ENCODE peak calls at places on chromosomes 3 and 15, in nine cellular contexts. E is stomach, V is suprapubic skin, G is adrenal gland, A is upper lobe of left lung, R is Peyer's patch, B is tibial nerve, Y is IMR-90, U is ovary. W is an unnamed sample.

GRCh38 chr15:26888761-26889160 is 21.9 kb downstream of the GABRA5 start:
- DNase-seq in Y (no peak), B (no peak), V (no peak), G (no peak), R (no peak), A (no peak), U (no peak), E (peak), W (no peak)

GRCh38 chr15:69075467-69075866 is 61.0 kb downstream of the NOX5 start:
- DNase-seq in U (no peak), Y (no peak), G (no peak), B (no peak), V (no peak), A (no peak), E (no peak), R (no peak), W (no peak)

GRCh38 chr3:32334675-32335074 is 57.0 kb upstream of the CMTM7 start:
- DNase-seq in U (no peak), G (peak), V (no peak), R (no peak), Y (no peak), E (no peak), B (no peak), A (no peak), W (no peak)

GRCh38 chr15:78033864-78034263 is 43.6 kb downstream of the TBC1D2B start:
- DNase-seq in A (no peak), B (no peak), Y (peak), G (no peak), U (no peak), R (no peak), V (no peak), E (peak), W (no peak)

GRCh38 chr3:42369832-42370231 is 40.6 kb downstream of the LYZL4 start:
- DNase-seq in U (no peak), R (no peak), V (no peak), G (no peak), E (no peak), A (no peak), Y (no peak), B (no peak), W (no peak)

GRCh38 chr3:170910542-170910941 is 2.1 kb upstream of the EIF5A2 start:
- DNase-seq in E (no peak), V (no peak), R (no peak), G (no peak), Y (no peak), B (no peak), A (no peak), U (no peak), W (no peak)

GRCh38 chr3:148694116-148694515 is 3.6 kb upstream of the AGTR1 start:
- DNase-seq in V (no peak), A (no peak), R (no peak), G (no peak), Y (peak), E (no peak), B (no peak), U (no peak), W (no peak)

GRCh38 chr15:99511529-99511864 is 54.3 kb upstream of the MEF2A start:
- DNase-seq in G (no peak), A (no peak), V (no peak), R (no peak), B (no peak), Y (peak), E (no peak), U (no peak), W (no peak)

GRCh38 chr15:67542462-67543347 is at the start of gene MAP2K5:
- DNase-seq in R (peak), G (peak), V (peak), E (peak), U (peak), B (peak), A (peak), Y (peak), W (peak)
- TF ChIP-seq POLR2A in R (peak), G (peak), V (peak), E (no peak), U (peak), B (peak), A (peak), Y (no peak), W (peak)

DNA sequence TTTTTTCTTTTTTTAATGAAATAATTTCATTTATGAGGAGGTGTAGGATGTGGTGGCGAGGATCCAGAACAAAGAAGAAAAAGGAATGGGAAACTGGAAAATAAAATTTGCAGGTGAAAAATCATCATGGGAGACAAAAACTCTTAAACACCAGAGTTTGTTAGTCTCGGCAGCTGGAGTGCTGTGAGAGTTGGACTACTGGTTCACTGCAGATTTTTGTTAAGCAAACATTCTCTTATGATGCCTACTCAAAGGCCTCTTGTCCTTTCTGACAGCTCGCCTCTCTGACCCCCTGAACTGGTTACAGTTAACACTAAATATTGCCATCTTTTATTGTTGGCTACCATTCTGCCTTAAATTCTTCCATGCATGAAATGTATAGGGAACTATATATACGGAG is 152.4 kb upstream of the DPH6 start:
- DNase-seq in V (no peak), E (no peak), U (no peak), R (no peak), Y (no peak), B (no peak), G (no peak), A (no peak), W (no peak)
- H3K27ac ChIP-seq in V (no peak), E (no peak), U (no peak), R (no peak), Y (peak), B (peak), G (no peak), A (no peak), W (no peak)

GRCh38 chr15:90934949-90935751 is at the start of gene UNC45A:
- DNase-seq in B (peak), Y (peak), R (peak), A (peak), V (peak), U (peak), E (peak), G (peak), W (peak)
- TF ChIP-seq POLR2A in B (peak), Y (peak), R (peak), A (peak), V (peak), U (peak), E (no peak), G (peak), W (peak)

DNA sequence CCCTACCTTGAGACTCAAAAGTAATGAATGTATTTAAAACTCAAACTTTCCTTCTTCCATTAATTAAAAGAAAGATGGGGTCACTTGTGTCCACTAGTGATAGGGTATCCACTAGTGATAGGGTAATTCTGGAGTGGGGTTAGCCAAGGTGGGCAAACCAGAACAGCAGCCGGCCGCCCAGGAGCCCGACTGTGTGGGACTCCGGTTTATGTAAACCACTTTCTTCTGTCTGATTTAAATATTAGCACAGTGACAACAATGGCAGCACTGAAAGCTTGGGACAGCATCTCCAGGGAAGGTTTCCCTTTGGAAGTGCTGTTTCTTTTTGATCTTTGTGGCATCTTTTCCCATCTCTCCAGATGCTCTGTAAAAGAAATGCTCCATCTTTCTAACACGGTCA is 722 bp downstream of the MYZAP start:
- DNase-seq in A (peak), R (no peak), U (no peak), B (no peak), G (no peak), V (no peak), Y (no peak), E (no peak), W (no peak)
- H3K27ac ChIP-seq in A (peak), R (no peak), U (no peak), B (no peak), G (peak), V (peak), Y (no peak), E (peak), W (no peak)

GRCh38 chr3:194255252-194256039 is 95.7 kb downstream of the CPN2 start:
- DNase-seq in U (no peak), V (peak), E (peak), R (no peak), Y (no peak), A (peak), G (peak), B (no peak), W (peak)
- TF ChIP-seq POLR2A in U (no peak), V (no peak), E (no peak), R (no peak), Y (no peak), A (no peak), G (no peak), B (no peak), W (peak)

GRCh38 chr3:166205158-166205557 is 367.9 kb upstream of the BCHE start:
- DNase-seq in G (no peak), A (no peak), U (no peak), B (no peak), Y (no peak), V (no peak), R (no peak), E (no peak), W (no peak)
- H3K27ac ChIP-seq in G (no peak), A (no peak), U (no peak), B (no peak), Y (no peak), V (no peak), R (no peak), E (no peak), W (no peak)

GRCh38 chr15:89104172-89104564 is 15.9 kb downstream of the ABHD2 start:
- DNase-seq in B (peak), U (no peak), R (no peak), Y (peak), V (no peak), G (peak), E (no peak), A (no peak), W (peak)

GRCh38 chr15:89099968-89100367 is 11.7 kb downstream of the ABHD2 start:
- DNase-seq in B (no peak), R (no peak), U (no peak), V (no peak), A (no peak), Y (no peak), E (no peak), G (peak), W (no peak)

GRCh38 chr15:89103481-89104171 is 15.4 kb downstream of the ABHD2 start:
- DNase-seq in E (no peak), G (peak), V (no peak), R (no peak), A (no peak), U (no peak), Y (no peak), B (no peak), W (no peak)

GRCh38 chr15:89098281-89098680 is 10.0 kb downstream of the ABHD2 start:
- DNase-seq in U (no peak), A (no peak), G (peak), R (no peak), Y (peak), B (no peak), V (no peak), E (no peak), W (no peak)

DNA sequence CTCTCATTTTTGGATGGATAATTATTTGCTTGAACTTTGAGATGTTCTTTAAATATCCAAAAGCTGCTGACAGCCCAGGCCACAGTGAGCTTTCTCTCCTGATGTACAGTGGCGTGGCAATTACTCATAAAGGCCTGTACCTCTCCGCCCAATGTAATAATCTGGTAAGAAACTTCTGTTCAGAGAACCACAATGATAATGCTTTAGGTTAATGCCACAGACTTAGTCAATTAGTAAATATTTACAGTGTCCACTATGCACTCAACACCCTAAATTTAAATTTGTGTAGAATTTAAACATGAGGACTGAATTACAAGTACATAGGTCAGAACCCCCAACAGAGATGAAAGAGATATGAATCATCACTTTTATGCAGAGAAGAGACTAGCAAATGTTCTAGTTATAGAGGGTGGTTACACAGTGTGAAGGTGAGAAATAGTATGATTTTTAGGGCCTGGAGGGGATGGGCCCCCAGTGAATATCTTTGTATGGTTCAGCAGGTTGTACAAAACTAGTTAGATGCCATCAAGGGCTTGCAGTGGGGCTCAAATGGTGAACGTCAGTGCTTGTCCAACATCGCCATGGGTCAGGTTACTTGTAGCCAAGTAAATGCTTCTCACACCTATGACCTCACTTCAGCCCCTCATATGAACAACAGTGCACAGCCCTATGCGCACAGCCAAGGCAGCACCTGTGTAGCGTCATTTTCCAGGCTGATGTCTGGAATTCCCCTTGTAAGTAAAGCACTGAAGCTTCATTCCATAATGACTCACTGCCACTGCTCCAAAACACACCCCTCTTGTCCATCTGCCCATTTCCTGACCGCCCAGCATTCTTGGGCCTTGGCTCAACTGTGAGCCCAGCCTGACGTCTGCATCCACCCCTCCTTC is 13.3 kb downstream of the ABHD2 start:
- DNase-seq in V (peak), A (no peak), U (peak), R (no peak), B (peak), E (peak), Y (peak), G (peak), W (peak)
- TF ChIP-seq POLR2A in V (no peak), A (no peak), U (no peak), R (no peak), B (no peak), E (no peak), Y (no peak), G (peak), W (peak)

DNA sequence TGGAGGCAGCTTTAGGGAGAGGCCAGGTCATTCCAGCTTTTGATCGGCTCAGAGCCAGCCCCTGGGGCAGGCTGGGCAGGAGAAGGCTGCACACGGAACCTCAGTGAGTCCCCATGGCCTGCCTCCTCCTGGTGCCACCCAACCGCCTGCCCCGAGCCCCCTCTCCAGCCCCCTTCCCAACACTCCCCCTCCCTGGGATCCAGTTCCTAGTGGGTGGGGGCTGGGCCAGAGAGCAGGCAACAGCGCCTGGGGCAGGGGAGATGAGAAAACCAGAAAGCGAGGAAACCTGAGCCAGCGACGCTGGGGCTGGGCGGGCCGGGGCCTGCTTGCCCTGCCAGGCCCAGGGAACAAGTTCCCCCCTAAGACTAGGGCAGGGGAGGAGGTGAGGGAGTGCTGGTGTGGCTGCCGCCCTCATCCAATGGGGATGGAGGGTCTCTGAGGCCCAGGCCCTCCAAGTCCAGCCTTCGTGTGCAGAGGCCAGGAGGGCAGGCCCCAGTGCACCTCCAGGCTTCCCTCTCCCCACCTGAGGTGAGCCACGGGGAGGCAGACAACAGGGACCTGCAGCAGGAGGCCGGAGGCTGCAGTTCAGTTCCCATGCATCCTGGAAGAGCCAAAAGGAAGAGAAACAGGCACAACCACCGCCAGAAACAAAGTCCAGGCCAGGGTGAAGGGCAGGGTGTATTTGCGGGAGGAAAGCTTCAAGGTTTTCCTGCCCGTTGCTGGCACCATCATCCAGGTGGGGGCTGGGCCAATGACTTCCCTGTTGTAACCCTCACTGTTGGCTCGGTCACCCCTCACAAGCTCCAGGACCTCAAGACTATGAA is 4.0 kb upstream of the SEMA3F start:
- DNase-seq in Y (no peak), G (no peak), U (no peak), B (no peak), V (no peak), R (no peak), E (peak), A (peak), W (no peak)
- H3K27ac ChIP-seq in Y (no peak), G (no peak), U (no peak), B (no peak), V (peak), R (no peak), E (no peak), A (no peak), W (no peak)

GRCh38 chr15:90104551-90104950 is 2.3 kb upstream of the IDH2 start:
- DNase-seq in Y (no peak), A (no peak), G (no peak), R (no peak), B (no peak), U (no peak), E (peak), V (no peak), W (peak)

GRCh38 chr15:90099868-90100854 is 2.1 kb downstream of the IDH2 start:
- DNase-seq in B (peak), A (no peak), R (no peak), Y (peak), E (peak), G (no peak), V (no peak), U (peak), W (peak)

GRCh38 chr15:90101130-90101968 is 919 bp downstream of the IDH2 start:
- DNase-seq in E (peak), V (no peak), A (no peak), R (peak), Y (no peak), G (peak), B (no peak), U (peak), W (peak)

GRCh38 chr15:90103669-90104329 is 1.5 kb upstream of the IDH2 start:
- DNase-seq in Y (no peak), B (no peak), E (peak), R (no peak), A (no peak), U (no peak), G (no peak), V (no peak), W (no peak)

GRCh38 chr15:90101969-90102890 is at the start of gene IDH2:
- DNase-seq in E (peak), G (peak), V (no peak), Y (peak), U (peak), R (peak), A (peak), B (peak), W (peak)
- TF ChIP-seq POLR2A in E (no peak), G (peak), V (peak), Y (peak), U (peak), R (peak), A (peak), B (peak), W (peak)

W was measured in gastrocnemius medialis.